ENCODE peak calls at places on chromosomes 5 and 9, in seven cellular contexts. G is right cardiac atrium, X is coronary artery, E is gastrocnemius medialis, M is tibial artery, D is SJSA1, L is substantia nigra. C is an unnamed sample.

GRCh38 chr9:77851862-77852602 is 179.6 kb downstream of the GNAQ start:
- DNase-seq in X (no peak), L (no peak), D (no peak), M (no peak), G (no peak), E (no peak), C (no peak)

GRCh38 chr5:140258873-140259272 is 44.0 kb downstream of the PFDN1 start:
- DNase-seq in E (no peak), D (no peak), L (no peak), M (no peak), G (no peak), X (no peak), C (no peak)

GRCh38 chr5:177189416-177189815 is 55.8 kb downstream of the NSD1 start:
- DNase-seq in X (no peak), E (no peak), L (no peak), D (no peak), M (no peak), G (no peak), C (no peak)

GRCh38 chr9:21993007-21993406 is 1.2 kb downstream of the CDKN2A start:
- DNase-seq in X (no peak), E (no peak), G (no peak), D (no peak), M (no peak), L (no peak), C (no peak)

GRCh38 chr5:147643142-147643541 is 133.3 kb upstream of the DPYSL3 start:
- DNase-seq in G (no peak), L (no peak), E (no peak), D (no peak), M (no peak), X (no peak), C (no peak)

GRCh38 chr5:180366303-180366702 is 13.2 kb upstream of the GFPT2 start:
- DNase-seq in G (peak), M (peak), L (peak), D (no peak), E (no peak), X (no peak), C (no peak)

GRCh38 chr5:107466233-107466769 is 204.4 kb downstream of the EFNA5 start:
- DNase-seq in G (no peak), E (no peak), L (no peak), X (no peak), D (peak), M (no peak), C (no peak)

GRCh38 chr5:96703985-96704384 is 41.8 kb downstream of the CAST start:
- DNase-seq in L (no peak), D (no peak), E (no peak), G (no peak), M (no peak), X (no peak), C (no peak)

GRCh38 chr9:79572891-79573696 is 1.3 kb downstream of the TLE4 start:
- DNase-seq in E (peak), G (peak), X (peak), L (peak), D (peak), M (peak), C (peak)

GRCh38 chr9:123972618-123973017 is 39.0 kb upstream of the LHX2 start:
- DNase-seq in E (no peak), D (no peak), L (no peak), G (no peak), X (no peak), M (no peak), C (no peak)

GRCh38 chr5:35651002-35651756 is 33.5 kb downstream of the SPEF2 start:
- DNase-seq in L (no peak), E (no peak), M (no peak), X (no peak), D (no peak), G (no peak), C (no peak)

GRCh38 chr9:133160742-133161541 is 2.8 kb downstream of the GBGT1 start:
- DNase-seq in D (no peak), G (peak), X (peak), M (peak), L (peak), E (peak), C (peak)

GRCh38 chr9:134243778-134244467 is 79.6 kb upstream of the RNU6ATAC start:
- DNase-seq in X (no peak), E (peak), D (no peak), L (peak), G (peak), M (peak), C (peak)

GRCh38 chr5:156155638-156156037 is 171.3 kb upstream of the SGCD start:
- DNase-seq in M (no peak), X (no peak), G (no peak), E (no peak), D (no peak), L (no peak), C (no peak)

GRCh38 chr5:142540774-142541466 is 145.0 kb downstream of the FGF1 start:
- DNase-seq in E (no peak), G (peak), L (no peak), M (peak), D (peak), X (no peak), C (no peak)

GRCh38 chr9:85890962-85891361 is 50.0 kb upstream of the NAA35 start:
- DNase-seq in M (no peak), D (no peak), L (no peak), X (no peak), E (no peak), G (no peak), C (no peak)

GRCh38 chr5:180424094-180424493 is 70.1 kb upstream of the CNOT6 start:
- DNase-seq in G (no peak), M (no peak), E (no peak), D (no peak), L (no peak), X (no peak), C (no peak)

GRCh38 chr9:36407122-36407723 is 7.2 kb upstream of the RNF38 start:
- DNase-seq in E (peak), L (peak), M (peak), D (no peak), G (no peak), X (no peak), C (peak)

GRCh38 chr9:104746798-104747197 is 685 bp upstream of the NIPSNAP3A start:
- DNase-seq in L (no peak), E (no peak), G (no peak), M (no peak), D (no peak), X (no peak), C (no peak)

GRCh38 chr9:134316444-134317160 is 9.7 kb upstream of the RXRA start:
- DNase-seq in L (no peak), G (peak), D (no peak), X (no peak), M (no peak), E (no peak), C (no peak)

GRCh38 chr9:71636143-71636839 is 132.0 kb downstream of the CEMIP2 start:
- DNase-seq in X (no peak), D (no peak), L (no peak), E (no peak), M (no peak), G (peak), C (no peak)

GRCh38 chr9:112174223-112174964 is 703 bp downstream of the SUSD1 start:
- DNase-seq in D (peak), M (no peak), X (peak), E (peak), G (peak), L (no peak), C (peak)

GRCh38 chr5:154308457-154309360 is 118.2 kb downstream of the GALNT10 start:
- DNase-seq in G (no peak), X (no peak), M (no peak), L (no peak), E (no peak), D (peak), C (no peak)
- H3K27ac ChIP-seq in G (no peak), X (no peak), M (no peak), L (no peak), E (no peak), D (peak), C (no peak)

GRCh38 chr9:137199411-137200121 is 975 bp downstream of the TPRN start:
- DNase-seq in L (no peak), G (peak), M (no peak), E (no peak), X (no peak), D (no peak), C (no peak)
- H3K27ac ChIP-seq in L (peak), G (no peak), M (peak), E (no peak), X (no peak), D (no peak), C (peak)

GRCh38 chr5:68459500-68460139 is 244.1 kb downstream of the PIK3R1 start:
- DNase-seq in M (no peak), L (no peak), X (no peak), D (no peak), E (no peak), G (no peak), C (no peak)
- H3K27ac ChIP-seq in M (no peak), L (no peak), X (no peak), D (no peak), E (no peak), G (no peak), C (no peak)

GRCh38 chr5:74903165-74903787 is 37.1 kb upstream of the FAM169A start:
- DNase-seq in L (no peak), G (no peak), X (no peak), M (no peak), D (no peak), E (no peak), C (peak)
- H3K27ac ChIP-seq in L (no peak), G (no peak), X (no peak), M (no peak), D (no peak), E (no peak), C (no peak)

DNA sequence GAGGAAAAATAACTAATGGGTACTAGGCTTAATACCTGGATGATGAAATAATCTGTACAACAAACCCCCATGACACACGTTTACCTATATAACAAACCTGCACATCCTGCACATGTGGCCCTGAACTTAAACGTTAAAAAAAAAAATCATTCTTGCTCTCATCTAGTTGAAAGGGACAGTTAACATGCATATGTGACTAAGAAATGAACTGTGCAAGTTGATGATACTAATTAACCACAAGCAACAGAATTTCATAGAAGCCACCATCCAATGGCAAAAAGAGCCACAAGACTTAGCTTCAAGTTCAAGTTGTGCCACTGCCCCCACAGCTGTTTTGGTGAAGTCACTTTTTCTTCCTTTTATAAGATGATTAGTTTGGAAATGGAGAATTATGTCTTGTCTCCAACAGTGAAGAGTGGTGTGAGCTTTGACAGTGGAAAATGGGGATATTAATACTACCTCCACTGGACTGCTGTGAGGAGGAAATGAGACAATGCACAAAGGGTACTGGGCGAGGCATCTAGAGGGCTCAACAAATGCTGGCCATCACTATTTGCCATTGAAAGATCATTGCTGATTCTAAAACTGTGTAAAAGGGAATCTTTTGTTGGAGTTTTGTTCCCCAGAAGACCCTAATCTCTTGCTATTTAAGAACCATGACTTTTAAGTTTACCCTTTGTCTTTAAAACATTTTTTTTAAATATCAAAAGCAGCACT is 202.1 kb downstream of the EBF1 start:
- DNase-seq in D (no peak), M (no peak), X (no peak), G (no peak), L (no peak), E (no peak), C (no peak)
- H3K27ac ChIP-seq in D (no peak), M (no peak), X (no peak), G (no peak), L (no peak), E (no peak), C (no peak)

GRCh38 chr9:35110327-35110758 is 5.3 kb downstream of the ATOSB start:
- DNase-seq in L (peak), X (peak), M (peak), E (no peak), G (peak), D (peak), C (no peak)
- H3K27ac ChIP-seq in L (peak), X (peak), M (peak), E (peak), G (peak), D (no peak), C (peak)

GRCh38 chr9:92986175-92987110 is 39.1 kb downstream of the FGD3 start:
- DNase-seq in L (no peak), G (no peak), X (no peak), M (no peak), E (no peak), D (no peak), C (no peak)

GRCh38 chr9:92988215-92988731 is 41.0 kb downstream of the FGD3 start:
- DNase-seq in X (no peak), M (no peak), G (no peak), E (no peak), L (no peak), D (no peak), C (no peak)

GRCh38 chr9:92992549-92992948 is 45.2 kb downstream of the FGD3 start:
- DNase-seq in L (no peak), X (no peak), M (no peak), D (no peak), G (no peak), E (no peak), C (peak)

GRCh38 chr9:92989561-92989960 is 42.2 kb downstream of the FGD3 start:
- DNase-seq in D (no peak), M (no peak), G (no peak), L (no peak), E (no peak), X (no peak), C (no peak)

DNA sequence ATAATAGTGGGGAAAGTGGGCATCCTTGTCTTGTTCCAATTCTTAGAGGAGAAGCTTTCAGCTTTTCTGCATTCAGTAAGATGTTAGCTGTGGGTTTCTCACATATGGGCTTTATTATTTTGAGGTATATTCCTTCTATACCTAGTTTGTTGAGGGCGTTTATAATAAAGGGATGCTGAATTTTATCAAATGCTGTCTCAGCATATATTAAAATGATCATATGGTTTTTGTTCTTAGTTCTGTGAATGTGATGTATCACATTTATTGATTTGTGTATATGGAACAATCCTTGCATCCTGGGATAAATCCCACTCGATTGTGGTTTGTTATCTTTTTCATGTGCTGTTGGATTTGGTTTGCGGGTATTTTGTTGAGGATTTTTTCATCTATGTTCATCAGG is 43.1 kb downstream of the FGD3 start:
- DNase-seq in D (no peak), L (no peak), X (no peak), M (no peak), G (no peak), E (no peak), C (no peak)
- H3K27ac ChIP-seq in D (no peak), L (no peak), X (no peak), M (no peak), G (no peak), E (no peak), C (no peak)

GRCh38 chr5:136000147-136000546 is 28.6 kb upstream of the TGFBI start:
- DNase-seq in E (no peak), G (no peak), M (no peak), L (no peak), X (no peak), D (no peak), C (no peak)
- H3K27ac ChIP-seq in E (no peak), G (no peak), M (no peak), L (no peak), X (no peak), D (peak), C (no peak)

C was measured in lung.